ENCODE peak calls at places on chromosomes 4 and X, in ten cellular contexts. F, P, S, A, K, Y, L, V, O and E are unnamed samples.

GRCh38 chr4:111678466-111678865 is 466.8 kb upstream of the FAM241A start:
- DNase-seq in P (peak), L (no peak), V (no peak), F (no peak), A (no peak), K (peak), O (no peak), Y (no peak), S (no peak), E (no peak)

GRCh38 chrX:1673337-1673736 is 58.5 kb downstream of the ASMT start:
- DNase-seq in K (peak), A (no peak), Y (no peak), P (no peak), V (no peak), F (no peak), O (peak), S (no peak), L (no peak), E (peak)

GRCh38 chrX:3811331-3812311 is 98.2 kb upstream of the PRKX start:
- DNase-seq in K (no peak), P (peak), S (no peak), O (no peak), L (no peak), V (no peak), A (peak), F (no peak), Y (no peak), E (peak)

GRCh38 chr4:77433102-77433733 is 172.4 kb upstream of the CXCL13 start:
- DNase-seq in P (peak), V (no peak), L (no peak), Y (no peak), A (no peak), F (no peak), S (no peak), O (no peak), K (peak), E (peak)

GRCh38 chrX:109537324-109537665 is 651 bp downstream of the NXT2 start:
- DNase-seq in P (peak), F (peak), V (peak), S (no peak), A (peak), L (no peak), Y (no peak), K (no peak), O (no peak), E (no peak)

GRCh38 chrX:74419861-74420193 is 1.5 kb upstream of the SLC16A2 start:
- DNase-seq in S (no peak), K (no peak), L (no peak), O (no peak), P (no peak), Y (no peak), F (no peak), V (no peak), A (no peak), E (no peak)

GRCh38 chr4:154559931-154560801 is 2.6 kb upstream of the FGB start:
- DNase-seq in S (no peak), O (no peak), L (no peak), Y (no peak), V (no peak), A (no peak), K (no peak), F (no peak), P (no peak), E (no peak)

GRCh38 chr4:146585761-146586333 is 52.8 kb upstream of the POU4F2 start:
- DNase-seq in O (no peak), A (no peak), L (no peak), Y (no peak), V (no peak), P (peak), S (no peak), K (no peak), F (no peak), E (no peak)

GRCh38 chr4:5043579-5043978 is 7.7 kb upstream of the STK32B start:
- DNase-seq in S (peak), O (no peak), P (no peak), A (no peak), Y (no peak), L (no peak), V (no peak), K (no peak), F (no peak), E (no peak)

GRCh38 chr4:186644737-186645261 is 78.9 kb downstream of the FAT1 start:
- DNase-seq in L (no peak), K (no peak), F (no peak), O (no peak), Y (no peak), V (no peak), A (no peak), S (no peak), P (no peak), E (no peak)

GRCh38 chr4:86472377-86473019 is 112.6 kb upstream of the MAPK10 start:
- DNase-seq in L (no peak), K (no peak), A (no peak), O (no peak), V (no peak), S (no peak), P (no peak), Y (no peak), F (no peak), E (no peak)

GRCh38 chrX:774536-774935 is 143.9 kb downstream of the SHOX start:
- DNase-seq in V (no peak), O (no peak), A (no peak), K (no peak), F (no peak), P (no peak), L (no peak), S (peak), Y (no peak), E (no peak)

GRCh38 chr4:150302553-150302952 is 224.3 kb downstream of the DCLK2 start:
- DNase-seq in V (no peak), A (no peak), L (no peak), Y (no peak), F (no peak), K (peak), O (no peak), S (no peak), P (peak), E (no peak)

GRCh38 chr4:6673660-6674499 is 19.8 kb upstream of the S100P start:
- DNase-seq in L (peak), A (peak), O (peak), V (peak), P (peak), F (peak), K (peak), Y (peak), S (peak), E (peak)

GRCh38 chr4:55706526-55706925 is 70.4 kb upstream of the NMU start:
- DNase-seq in K (no peak), V (no peak), S (no peak), A (no peak), F (no peak), P (no peak), Y (no peak), L (no peak), O (no peak), E (no peak)

GRCh38 chr4:101191302-101192098 is 155.8 kb downstream of the PPP3CA start:
- DNase-seq in V (no peak), S (peak), P (peak), L (peak), A (peak), K (peak), F (peak), Y (no peak), O (no peak), E (no peak)

GRCh38 chrX:31353095-31353494 is 281.3 kb upstream of the FTHL17 start:
- DNase-seq in P (peak), Y (no peak), K (no peak), F (no peak), L (no peak), A (no peak), V (no peak), S (no peak), O (no peak), E (no peak)

GRCh38 chr4:42488114-42488513 is 90.8 kb downstream of the SHISA3 start:
- DNase-seq in L (no peak), V (no peak), Y (no peak), O (no peak), S (no peak), K (no peak), F (no peak), A (no peak), P (no peak), E (peak)

GRCh38 chr4:94577136-94577535 is 125.4 kb downstream of the PDLIM5 start:
- DNase-seq in S (no peak), Y (no peak), F (no peak), O (no peak), P (peak), A (no peak), K (peak), V (no peak), L (no peak), E (no peak)

GRCh38 chr4:157204634-157205244 is 15.8 kb upstream of the GRIA2 start:
- DNase-seq in L (no peak), K (no peak), O (no peak), Y (peak), S (no peak), F (no peak), A (no peak), P (no peak), V (no peak), E (peak)

GRCh38 chr4:58042176-58042575 is 932.0 kb upstream of the IGFBP7 start:
- DNase-seq in V (no peak), O (no peak), F (no peak), L (no peak), S (no peak), Y (no peak), P (no peak), A (no peak), K (no peak), E (no peak)

GRCh38 chr4:20326977-20327376 is 75.3 kb downstream of the SLIT2 start:
- DNase-seq in Y (no peak), L (no peak), S (no peak), F (no peak), O (no peak), A (no peak), K (no peak), V (no peak), P (no peak), E (no peak)

GRCh38 chr4:166657261-166657660 is 577.0 kb downstream of the SPOCK3 start:
- DNase-seq in F (no peak), Y (no peak), L (no peak), O (no peak), K (no peak), S (no peak), V (no peak), A (no peak), P (peak), E (no peak)

GRCh38 chrX:3527811-3528210 is 181.4 kb upstream of the MXRA5 start:
- DNase-seq in K (no peak), Y (no peak), A (no peak), L (no peak), P (peak), S (no peak), F (no peak), V (no peak), O (no peak), E (no peak)

GRCh38 chr4:3250438-3250955 is 1.5 kb downstream of the MSANTD1 start:
- DNase-seq in Y (peak), V (peak), S (no peak), O (peak), F (peak), A (no peak), L (peak), P (no peak), K (no peak), E (no peak)

GRCh38 chrX:51759055-51759454 is 15.8 kb downstream of the GSPT2 start:
- DNase-seq in Y (no peak), A (no peak), L (no peak), F (no peak), P (no peak), O (no peak), S (no peak), K (no peak), V (no peak), E (no peak)

GRCh38 chrX:12946838-12947544 is 27.9 kb upstream of the TMSB4X start:
- DNase-seq in Y (no peak), P (peak), L (peak), S (no peak), A (peak), O (no peak), K (peak), F (peak), V (peak), E (peak)

GRCh38 chr4:155060419-155060818 is 148.0 kb upstream of the NPY2R start:
- DNase-seq in K (no peak), F (no peak), L (no peak), Y (no peak), O (no peak), V (no peak), S (no peak), P (no peak), A (no peak), E (no peak)

GRCh38 chr4:99635601-99636000 is 22.0 kb downstream of the C4orf54 start:
- DNase-seq in P (no peak), A (no peak), V (no peak), S (no peak), F (no peak), Y (no peak), L (no peak), K (no peak), O (no peak), E (no peak)

GRCh38 chr4:102860928-102861327 is 7.9 kb upstream of the CISD2 start:
- DNase-seq in P (no peak), L (no peak), K (no peak), O (no peak), Y (no peak), S (no peak), V (no peak), F (no peak), A (no peak), E (no peak)

GRCh38 chrX:151151668-151152267 is 24.6 kb upstream of the GPR50 start:
- DNase-seq in P (peak), S (no peak), A (no peak), F (no peak), Y (no peak), L (no peak), K (peak), O (no peak), V (no peak), E (peak)

GRCh38 chrX:151155234-151155633 is 21.1 kb upstream of the GPR50 start:
- DNase-seq in L (no peak), P (no peak), O (no peak), K (no peak), V (no peak), F (no peak), A (no peak), Y (no peak), S (no peak), E (no peak)

DNA sequence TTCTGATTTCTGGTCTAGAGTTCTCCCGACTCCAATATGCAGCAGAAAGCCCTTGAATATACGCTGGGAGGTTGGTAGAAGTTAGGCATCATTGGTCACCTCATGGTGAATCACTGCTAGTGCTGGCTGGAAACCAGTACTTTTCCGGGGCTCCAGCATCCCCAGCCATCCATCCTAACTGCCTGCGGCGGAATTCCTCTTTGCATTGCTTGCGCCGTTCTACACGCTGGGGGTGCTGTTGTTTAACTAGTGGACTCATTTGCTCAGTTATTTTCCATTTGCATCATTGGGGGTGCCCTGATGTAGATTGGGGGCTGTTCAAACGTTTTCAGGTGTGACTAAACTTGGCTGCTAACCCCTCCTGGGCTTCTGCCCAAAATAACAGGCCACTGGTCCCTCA is 23.3 kb upstream of the GPR50 start:
- DNase-seq in F (no peak), L (no peak), S (no peak), O (no peak), Y (no peak), A (no peak), V (no peak), P (peak), K (no peak), E (no peak)
- TF ChIP-seq CTCF in F (no peak), L (no peak), S (no peak), O (no peak), Y (no peak), A (no peak), V (peak), P (peak), K (no peak), E (no peak)

GRCh38 chrX:133776072-133776471 is 209.3 kb downstream of the GPC3 start:
- DNase-seq in A (peak), V (no peak), O (no peak), P (no peak), Y (no peak), S (no peak), L (no peak), K (peak), F (no peak), E (no peak)
- TF ChIP-seq CTCF in A (no peak), V (peak), O (no peak), P (peak), Y (peak), S (no peak), L (peak), K (peak), F (no peak), E (peak)

DNA sequence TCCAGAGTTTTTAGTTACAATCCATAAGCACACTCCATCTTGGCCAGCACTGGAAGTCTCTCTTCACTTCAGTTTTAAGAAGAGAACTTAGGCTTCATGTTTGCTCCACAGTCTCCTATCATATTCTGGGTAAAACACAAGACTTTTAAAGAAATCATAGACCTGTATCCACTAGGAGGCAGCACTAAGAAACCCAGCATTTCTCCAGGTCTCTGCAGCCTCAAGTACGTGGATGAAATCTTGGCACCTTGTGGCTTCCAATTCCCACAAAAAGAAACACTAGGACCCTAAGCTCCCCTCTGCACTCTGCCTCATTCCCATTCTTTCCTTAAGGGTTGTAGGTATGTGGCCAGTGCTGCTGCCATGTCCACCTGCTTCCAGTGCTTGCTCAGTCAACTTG is 367.3 kb upstream of the CASK start:
- DNase-seq in F (no peak), V (no peak), L (no peak), K (peak), P (no peak), Y (no peak), A (no peak), O (no peak), S (no peak), E (no peak)
- TF ChIP-seq CTCF in F (no peak), V (no peak), L (no peak), K (peak), P (no peak), Y (no peak), A (no peak), O (no peak), S (no peak), E (no peak)

DNA sequence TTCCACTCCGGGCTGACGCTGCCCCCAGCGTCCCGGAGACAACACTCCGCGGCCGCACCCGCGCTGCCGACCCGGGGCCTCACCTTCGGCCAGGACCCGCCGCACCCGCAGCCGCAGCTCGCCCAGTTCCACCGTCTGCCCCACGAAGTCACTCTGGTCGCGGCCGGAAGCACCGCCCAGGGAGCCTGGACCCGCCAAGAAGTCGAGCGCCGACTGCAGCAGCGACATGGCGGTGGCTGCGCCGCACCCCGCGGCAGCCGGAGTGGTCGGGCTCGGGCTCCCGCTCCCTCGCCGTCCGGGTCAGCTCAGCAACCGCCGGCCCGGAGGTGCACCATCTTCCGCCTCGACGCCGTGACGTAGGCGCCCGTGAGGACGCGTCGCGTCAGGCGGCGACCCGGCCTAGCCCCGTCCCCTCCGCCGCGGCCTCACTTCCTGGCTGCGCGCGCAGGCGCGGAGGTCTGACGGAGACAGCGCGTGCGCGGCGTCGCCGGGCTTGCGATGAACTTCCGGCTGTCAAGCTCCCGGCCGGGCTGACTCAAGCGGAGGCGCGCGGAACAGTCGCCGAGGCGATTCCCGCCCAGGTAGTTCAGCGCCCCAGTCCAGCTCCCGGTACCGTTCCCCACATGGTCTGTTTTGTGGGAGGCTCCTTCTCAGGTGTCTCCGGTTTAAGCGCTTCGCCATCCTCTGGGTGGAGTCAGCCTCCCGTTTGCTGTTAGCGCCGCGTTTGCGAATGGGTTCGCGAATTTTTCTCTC is at the start of the genes GAK and TMEM175:
- DNase-seq in L (peak), V (peak), S (peak), Y (peak), A (peak), P (peak), F (peak), O (peak), K (peak), E (peak)
- TF ChIP-seq CTCF in L (no peak), V (no peak), S (no peak), Y (peak), A (no peak), P (no peak), F (no peak), O (peak), K (no peak), E (no peak)

GRCh38 chr4:24278693-24279092 is 305.7 kb downstream of the DHX15 start:
- DNase-seq in P (no peak), L (no peak), K (no peak), V (no peak), F (no peak), Y (no peak), S (no peak), O (no peak), A (no peak), E (no peak)

GRCh38 chr4:24279911-24280375 is 304.4 kb downstream of the DHX15 start:
- DNase-seq in F (no peak), Y (no peak), O (no peak), A (no peak), S (no peak), P (no peak), K (no peak), L (no peak), V (no peak), E (no peak)

GRCh38 chr4:24279492-24279891 is 304.9 kb downstream of the DHX15 start:
- DNase-seq in K (no peak), P (no peak), O (no peak), S (no peak), V (no peak), Y (no peak), A (no peak), F (no peak), L (no peak), E (no peak)

GRCh38 chr4:24285759-24286158 is 298.6 kb downstream of the DHX15 start:
- DNase-seq in Y (no peak), K (no peak), F (no peak), L (no peak), P (no peak), A (no peak), S (no peak), O (no peak), V (no peak), E (no peak)

GRCh38 chr4:24282446-24282845 is 301.9 kb downstream of the DHX15 start:
- DNase-seq in F (no peak), Y (no peak), L (no peak), V (no peak), O (no peak), K (no peak), A (no peak), P (no peak), S (no peak), E (no peak)
- TF ChIP-seq CTCF in F (no peak), Y (no peak), L (no peak), V (no peak), O (no peak), K (no peak), A (no peak), P (no peak), S (no peak), E (no peak)

GRCh38 chr4:180462116-180462515 is 1781.1 kb upstream of the TENM3 start:
- DNase-seq in O (no peak), F (no peak), V (no peak), L (no peak), S (no peak), Y (no peak), A (no peak), P (no peak), K (no peak), E (no peak)

GRCh38 chr4:180455226-180455625 is 1788.0 kb upstream of the TENM3 start:
- DNase-seq in L (no peak), O (no peak), P (no peak), S (no peak), K (no peak), Y (no peak), V (no peak), A (no peak), F (no peak), E (no peak)

DNA sequence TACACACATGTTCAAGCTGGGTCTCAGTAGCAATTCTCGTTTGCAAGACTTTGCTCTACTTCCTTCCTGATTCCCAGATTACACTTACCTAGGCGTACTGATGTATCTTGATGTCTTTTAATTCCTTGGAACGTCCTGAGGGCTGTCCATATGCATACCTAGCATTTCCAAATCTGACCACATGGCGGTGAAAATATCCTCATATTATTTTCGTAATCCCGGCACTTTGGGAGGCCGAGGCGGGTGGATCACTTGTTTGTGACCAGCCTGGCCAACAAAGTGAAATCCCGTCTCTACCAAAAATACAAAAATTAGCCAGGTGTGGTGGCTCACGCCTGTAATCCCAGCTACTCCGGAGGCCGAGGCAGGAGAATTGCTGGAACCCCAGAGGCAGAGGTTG is 1786.3 kb upstream of the TENM3 start:
- DNase-seq in K (no peak), A (no peak), L (no peak), O (no peak), V (no peak), P (no peak), S (no peak), F (no peak), Y (no peak), E (no peak)
- TF ChIP-seq CTCF in K (no peak), A (no peak), L (no peak), O (no peak), V (peak), P (no peak), S (no peak), F (no peak), Y (no peak), E (no peak)

GRCh38 chr4:176054942-176055341 is 10.7 kb upstream of the WDR17 start:
- DNase-seq in L (no peak), V (no peak), F (no peak), K (no peak), Y (no peak), A (no peak), S (no peak), P (no peak), O (no peak), E (no peak)
- TF ChIP-seq CTCF in L (no peak), V (no peak), F (peak), K (no peak), Y (no peak), A (no peak), S (no peak), P (peak), O (no peak), E (no peak)